ENCODE peak calls at places on chromosome 16, in seven cellular contexts. P is GM23338; F is NCI-H1092; Z is CD8-positive, alpha-beta memory T cell; G is stimulated activated CD4-positive, alpha-beta T cell treated with anti-CD3 and anti-CD28 coated beads, Interleukin-15, amount 100 ng/mL, for 48 hours; J is CD8-positive, alpha-beta T cell; X is KBM-7. N is an unnamed sample.

GRCh38 chr16:10862432-10862831 is 14.6 kb upstream of the CIITA start:
- DNase-seq in F (no peak), J (no peak), Z (no peak), P (no peak), X (peak; percentile 59), G (no peak), N (no peak)

GRCh38 chr16:19123535-19124178 is 9.9 kb downstream of the ITPRIPL2 start:
- DNase-seq in J (no peak), Z (no peak), G (no peak), P (no peak), F (no peak), X (no peak), N (no peak)

GRCh38 chr16:57356547-57356946 is 2.0 kb upstream of the CCL22 start:
- DNase-seq in Z (no peak), J (no peak), X (no peak), F (no peak), G (no peak), P (no peak), N (no peak)

GRCh38 chr16:62392698-62393097 is 356.5 kb upstream of the CDH8 start:
- DNase-seq in X (no peak), J (no peak), G (no peak), F (no peak), Z (no peak), P (no peak), N (no peak)

GRCh38 chr16:68612996-68613395 is 32.1 kb upstream of the CDH3 start:
- DNase-seq in P (no peak), F (no peak), J (no peak), Z (no peak), X (no peak), G (no peak), N (no peak)

GRCh38 chr16:87178177-87178863 is 138.9 kb downstream of the C16orf95 start:
- DNase-seq in P (peak; percentile 35), X (no peak), F (no peak), J (no peak), G (no peak), Z (no peak), N (no peak)

GRCh38 chr16:85471469-85472431 is 141.4 kb upstream of the GSE1 start:
- DNase-seq in P (no peak), F (peak; percentile 51), Z (no peak), G (no peak), X (no peak), J (no peak), N (no peak)

GRCh38 chr16:17543073-17543472 is 72.3 kb upstream of the XYLT1 start:
- DNase-seq in J (no peak), X (no peak), P (no peak), G (no peak), F (no peak), Z (no peak), N (no peak)

GRCh38 chr16:53224932-53225533 is 170.2 kb downstream of the CHD9 start:
- DNase-seq in G (no peak), P (no peak), Z (no peak), X (peak; percentile 66), J (no peak), F (no peak), N (no peak)

GRCh38 chr16:23397464-23397863 is 55.5 kb downstream of the COG7 start:
- DNase-seq in P (no peak), X (no peak), F (no peak), G (no peak), J (no peak), Z (no peak), N (no peak)

GRCh38 chr16:1821861-1822611 is 4.6 kb downstream of the HAGH start:
- DNase-seq in F (no peak), J (no peak), P (no peak), G (no peak), X (no peak), Z (no peak), N (no peak)

GRCh38 chr16:86457621-86458456 is 52.5 kb upstream of the FOXF1 start:
- DNase-seq in X (no peak), Z (no peak), G (no peak), F (no peak), P (no peak), J (no peak), N (no peak)

GRCh38 chr16:84794626-84795025 is 25.2 kb upstream of the CRISPLD2 start:
- DNase-seq in Z (no peak), F (no peak), J (no peak), P (no peak), X (no peak), G (no peak), N (no peak)

GRCh38 chr16:19831678-19832077 is 53.0 kb downstream of the GPRC5B start:
- DNase-seq in G (no peak), P (no peak), F (no peak), Z (no peak), J (no peak), X (no peak), N (no peak)

GRCh38 chr16:23318639-23319038 is 16.5 kb downstream of the SCNN1B start:
- DNase-seq in P (no peak), J (no peak), G (no peak), Z (no peak), F (peak; percentile 66), X (no peak), N (no peak)

GRCh38 chr16:48479955-48480354 is 94.7 kb upstream of the SIAH1 start:
- DNase-seq in X (no peak), P (no peak), G (no peak), F (no peak), Z (no peak), J (no peak), N (no peak)